ENCODE peak calls at places on chromosome 22, in eight cellular contexts. B is NB4, Z is fibroblast of pulmonary artery, V is pancreas, G is uterus, Q is fibroblast of lung, U is PC-3, K is HepG2. C is an unnamed sample.

GRCh38 chr22:19494676-19495173 is 15.0 kb downstream of the CDC45 start:
- DNase-seq in B (no peak), Z (no peak), V (no peak), G (no peak), Q (no peak), U (no peak), K (no peak), C (no peak)

GRCh38 chr22:38221908-38222796 is 20.4 kb downstream of the MAFF start:
- DNase-seq in B (peak; percentile 38), Z (no peak), V (no peak), G (no peak), Q (no peak), U (no peak), K (no peak), C (no peak)

GRCh38 chr22:32622004-32622761 is 147.6 kb downstream of the FBXO7 start:
- DNase-seq in B (no peak), Z (peak; percentile 70), V (no peak), G (peak; percentile 76), Q (peak; percentile 90), U (no peak), K (peak; percentile 89), C (peak; percentile 86)

GRCh38 chr22:17303840-17304779 is 65.2 kb upstream of the CECR2 start:
- DNase-seq in B (peak; percentile 17), Z (no peak), V (no peak), G (no peak), Q (no peak), U (no peak), K (no peak), C (no peak)

GRCh38 chr22:19766506-19767426 is 6.2 kb downstream of the TBX1 start:
- DNase-seq in B (peak; percentile 91), Z (no peak), V (peak; percentile 82), G (no peak), Q (no peak), U (no peak), K (no peak), C (no peak)

GRCh38 chr22:40922484-40923303 is 28.5 kb upstream of the RBX1 start:
- DNase-seq in B (peak; percentile 70), Z (peak; percentile 84), V (no peak), G (no peak), Q (peak; percentile 50), U (peak; percentile 76), K (peak; percentile 40), C (peak; percentile 83)

GRCh38 chr22:17788023-17788330 is 13.7 kb upstream of the BID start:
- DNase-seq in B (peak; percentile 71), Z (no peak), V (no peak), G (no peak), Q (no peak), U (no peak), K (no peak), C (no peak)

GRCh38 chr22:36594569-36594968 is 65.6 kb upstream of the EIF3D start:
- DNase-seq in B (no peak), Z (no peak), V (no peak), G (no peak), Q (no peak), U (no peak), K (no peak), C (no peak)

GRCh38 chr22:32208681-32209080 is 3.8 kb upstream of the RFPL2 start:
- DNase-seq in B (no peak), Z (no peak), V (no peak), G (no peak), Q (no peak), U (no peak), K (no peak), C (no peak)

GRCh38 chr22:48678171-48679135 is 1149.2 kb downstream of the BRD1 start:
- DNase-seq in B (no peak), Z (no peak), V (no peak), G (no peak), Q (no peak), U (no peak), K (no peak), C (no peak)

GRCh38 chr22:19253143-19253542 is 38.4 kb downstream of the CLTCL1 start:
- DNase-seq in B (no peak), Z (no peak), V (no peak), G (no peak), Q (no peak), U (no peak), K (no peak), C (no peak)

GRCh38 chr22:39646614-39647210 is 76.2 kb downstream of the CACNA1I start:
- DNase-seq in B (no peak), Z (no peak), V (no peak), G (no peak), Q (no peak), U (no peak), K (no peak), C (no peak)

GRCh38 chr22:20080776-20081654 is 974 bp downstream of the DGCR8 start:
- DNase-seq in B (peak; percentile 52), Z (peak; percentile 56), V (peak; percentile 57), G (no peak), Q (peak; percentile 74), U (peak; percentile 46), K (peak; percentile 43), C (peak; percentile 54)

GRCh38 chr22:19533857-19534256 is 9.6 kb upstream of the CLDN5 start:
- DNase-seq in B (no peak), Z (no peak), V (no peak), G (no peak), Q (no peak), U (no peak), K (no peak), C (no peak)

GRCh38 chr22:24066872-24067271 is 55.8 kb downstream of the CABIN1 start:
- DNase-seq in B (no peak), Z (no peak), V (no peak), G (no peak), Q (no peak), U (no peak), K (no peak), C (no peak)

GRCh38 chr22:48510599-48510998 is 1317.1 kb downstream of the BRD1 start:
- DNase-seq in B (no peak), Z (no peak), V (no peak), G (no peak), Q (no peak), U (no peak), K (no peak), C (no peak)

GRCh38 chr22:41092847-41093371 is 517 bp downstream of the EP300 start:
- DNase-seq in B (peak; percentile 66), Z (peak; percentile 41), V (peak; percentile 65), G (peak; percentile 19), Q (peak; percentile 24), U (peak; percentile 22), K (peak; percentile 15), C (peak; percentile 46)

GRCh38 chr22:44422742-44423370 is 75.2 kb downstream of the RTL6 start:
- DNase-seq in B (no peak), Z (no peak), V (peak; percentile 35), G (no peak), Q (no peak), U (peak; percentile 30), K (no peak), C (no peak)

GRCh38 chr22:41140365-41140957 is 48.1 kb downstream of the EP300 start:
- DNase-seq in B (no peak), Z (no peak), V (no peak), G (no peak), Q (peak; percentile 15), U (no peak), K (no peak), C (no peak)

GRCh38 chr22:35749808-35750207 is 32.1 kb downstream of the APOL5 start:
- DNase-seq in B (peak; percentile 88), Z (no peak), V (no peak), G (no peak), Q (peak; percentile 35), U (no peak), K (no peak), C (no peak)

GRCh38 chr22:48941903-48942625 is 885.6 kb downstream of the BRD1 start:
- DNase-seq in B (no peak), Z (no peak), V (peak; percentile 30), G (no peak), Q (no peak), U (no peak), K (no peak), C (no peak)

GRCh38 chr22:38982008-38982927 is at the start of gene APOBEC3B:
- DNase-seq in B (peak; percentile 96), Z (peak; percentile 89), V (peak; percentile 61), G (peak; percentile 88), Q (peak; percentile 96), U (peak; percentile 91), K (peak; percentile 86), C (peak; percentile 94)

GRCh38 chr22:45456811-45457210 is 43.3 kb downstream of the RIBC2 start:
- DNase-seq in B (no peak), Z (no peak), V (no peak), G (no peak), Q (no peak), U (no peak), K (no peak), C (no peak)
- TF ChIP-seq CTCF in B (no peak), Z (no peak), V (no peak), G (no peak), Q (no peak), U (no peak), K (no peak), C (no peak)

DNA sequence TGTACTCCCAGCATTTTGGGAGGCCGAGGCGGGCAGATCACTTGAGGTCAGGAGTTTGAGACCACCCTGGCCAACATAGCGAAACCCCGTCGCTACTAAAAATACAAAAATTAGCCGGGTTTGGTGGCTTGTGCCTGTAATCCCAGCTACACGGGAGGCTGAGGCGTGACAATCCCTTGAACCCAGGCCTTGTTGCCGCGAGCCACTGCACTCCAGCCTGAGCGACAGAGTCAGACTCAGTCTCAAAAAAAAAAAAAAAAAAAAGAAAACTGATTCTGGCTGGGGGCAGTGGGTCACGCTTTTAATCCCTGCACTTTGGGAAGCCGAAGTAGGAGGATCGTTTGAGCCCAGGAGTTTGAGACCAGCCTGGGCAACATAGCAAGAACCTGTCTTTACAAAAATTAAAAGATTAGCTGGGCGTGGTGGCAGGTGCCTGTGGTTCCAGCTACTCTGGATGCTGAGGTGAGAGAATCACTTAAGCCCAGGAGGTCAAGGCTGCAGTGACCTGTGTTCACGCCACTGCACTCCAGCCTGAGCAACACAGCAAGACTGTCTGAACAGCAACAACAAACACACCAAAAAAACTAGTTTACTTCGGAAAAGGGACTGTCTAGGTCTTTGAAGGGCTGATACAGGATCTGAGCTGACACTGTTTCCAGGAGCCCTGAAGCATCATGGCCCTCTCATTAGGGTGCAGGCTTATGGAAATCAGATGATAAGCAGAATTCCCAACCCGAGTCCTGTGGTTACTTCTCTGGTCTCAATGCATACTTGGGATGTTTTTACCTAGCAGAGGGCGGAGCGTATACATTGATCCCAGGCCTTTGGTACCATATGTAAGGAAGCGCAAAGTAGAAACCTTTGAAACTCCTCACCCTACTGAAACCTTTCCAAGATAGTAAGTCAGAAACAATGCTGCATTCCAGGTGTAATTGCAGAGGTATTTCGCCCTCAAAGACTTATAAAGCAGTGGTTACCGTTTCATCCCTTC is 1.8 kb upstream of the CHKB start:
- DNase-seq in B (no peak), Z (no peak), V (no peak), G (no peak), Q (no peak), U (no peak), K (peak; percentile 18), C (no peak)
- H3K4me3 ChIP-seq in B (peak overlapping the region; percentile 83), Z (no peak overlapping the region), V (no peak overlapping the region), G (no peak overlapping the region), Q (no peak overlapping the region), U (peak overlapping the region; percentile 77), K (peak overlapping the region; percentile 91), C (no peak overlapping the region)

GRCh38 chr22:22061085-22062077 is 78.8 kb upstream of the TOP3B start:
- DNase-seq in B (peak; percentile 93), Z (peak; percentile 69), V (no peak), G (peak; percentile 77), Q (no peak), U (peak; percentile 29), K (peak; percentile 83), C (peak; percentile 85)
- TF ChIP-seq CTCF in B (no peak), Z (peak; percentile 38), V (no peak), G (peak; percentile 34), Q (peak; percentile 32), U (no peak), K (peak; percentile 60), C (peak; percentile 67)

GRCh38 chr22:43341565-43341964 is 1.6 kb downstream of the SCUBE1 start:
- DNase-seq in B (no peak), Z (no peak), V (no peak), G (no peak), Q (no peak), U (no peak), K (no peak), C (no peak)
- H3K4me3 ChIP-seq in B (no peak overlapping the region), Z (no peak overlapping the region), V (no peak overlapping the region), G (no peak overlapping the region), Q (no peak overlapping the region), U (no peak overlapping the region), K (no peak overlapping the region), C (no peak overlapping the region)

C was measured in fibroblast of the aortic adventitia.